ENCODE peak calls at places on chromosomes 12 and 14, in nine cellular contexts. O, I, D, S, E, R, P, N and X are unnamed samples.

GRCh38 chr12:108305520-108305919 is 33.6 kb downstream of the CMKLR1 start:
- DNase-seq in O (no peak), I (peak; percentile 97), D (peak; percentile 91), S (peak; percentile 69), E (no peak), R (peak; percentile 4), P (peak; percentile 93), N (peak; percentile 93), X (peak; percentile 67)

GRCh38 chr14:92645841-92646478 is 102.5 kb downstream of the LGMN start:
- DNase-seq in O (no peak), I (peak; percentile 86), D (peak; percentile 75), S (no peak), E (no peak), R (no peak), P (peak; percentile 94), N (no peak), X (no peak)

GRCh38 chr12:122368361-122369073 is 54.0 kb downstream of the CLIP1 start:
- DNase-seq in O (no peak), I (peak; percentile 29), D (peak; percentile 42), S (no peak), E (no peak), R (no peak), P (no peak), N (no peak), X (peak; percentile 78)

GRCh38 chr12:46908936-46909635 is 83.3 kb upstream of the SLC38A4 start:
- DNase-seq in O (no peak), I (no peak), D (peak; percentile 54), S (no peak), E (no peak), R (no peak), P (no peak), N (no peak), X (no peak)

GRCh38 chr12:105933671-105934665 is 204.8 kb downstream of the NUAK1 start:
- DNase-seq in O (no peak), I (peak; percentile 95), D (peak; percentile 96), S (peak; percentile 47), E (no peak), R (no peak), P (peak; percentile 93), N (no peak), X (peak; percentile 45)

GRCh38 chr12:47944685-47945340 is 18.6 kb upstream of the TMEM106C start:
- DNase-seq in O (no peak), I (no peak), D (no peak), S (no peak), E (no peak), R (no peak), P (no peak), N (no peak), X (no peak)

GRCh38 chr12:132121283-132121682 is 22.8 kb downstream of the DDX51 start:
- DNase-seq in O (no peak), I (no peak), D (no peak), S (no peak), E (no peak), R (no peak), P (no peak), N (no peak), X (no peak)

GRCh38 chr12:3332190-3332589 is 158.8 kb upstream of the PRMT8 start:
- DNase-seq in O (no peak), I (peak; percentile 30), D (peak; percentile 22), S (no peak), E (no peak), R (no peak), P (no peak), N (no peak), X (no peak)

GRCh38 chr12:49917788-49918173 is 14.1 kb upstream of the FAIM2 start:
- DNase-seq in O (no peak), I (no peak), D (no peak), S (peak; percentile 29), E (no peak), R (no peak), P (no peak), N (no peak), X (no peak)

GRCh38 chr14:99042376-99043257 is 229.4 kb downstream of the BCL11B start:
- DNase-seq in O (no peak), I (no peak), D (no peak), S (no peak), E (no peak), R (no peak), P (no peak), N (no peak), X (no peak)

GRCh38 chr12:92108651-92109050 is 37.0 kb downstream of the BTG1 start:
- DNase-seq in O (peak; percentile 50), I (peak; percentile 75), D (peak; percentile 81), S (no peak), E (no peak), R (no peak), P (peak; percentile 64), N (no peak), X (peak; percentile 79)